ENCODE peak calls at places on chromosomes 16 and 17, in eight cellular contexts. R, P, Y, L, W, D, N and G are unnamed samples.

GRCh38 chr17:39738568-39738901 is 797 bp downstream of the GRB7 start:
- DNase-seq in R (no peak), P (no peak), Y (peak; percentile 48), L (peak; percentile 56), W (no peak), D (no peak), N (no peak), G (peak; percentile 83)

GRCh38 chr16:50276128-50276444 is 9.7 kb downstream of the ADCY7 start:
- DNase-seq in R (no peak), P (peak; percentile 9), Y (no peak), L (no peak), W (no peak), D (no peak), N (no peak), G (no peak)

GRCh38 chr16:9612267-9612666 is 520.8 kb downstream of the HAPSTR1 start:
- DNase-seq in R (no peak), P (no peak), Y (no peak), L (no peak), W (no peak), D (peak; percentile 18), N (no peak), G (no peak)

GRCh38 chr17:10585529-10585928 is 36.1 kb upstream of the MYH2 start:
- DNase-seq in R (no peak), P (no peak), Y (no peak), L (no peak), W (no peak), D (no peak), N (no peak), G (no peak)

GRCh38 chr17:41151525-41151924 is 1.9 kb upstream of the KRTAP4-5 start:
- DNase-seq in R (no peak), P (no peak), Y (no peak), L (no peak), W (no peak), D (no peak), N (no peak), G (no peak)

GRCh38 chr16:9090101-9090959 is 1.1 kb upstream of the HAPSTR1 start:
- DNase-seq in R (peak; percentile 45), P (peak; percentile 65), Y (peak; percentile 12), L (no peak), W (no peak), D (no peak), N (no peak), G (peak; percentile 42)

GRCh38 chr17:19389386-19389785 is 2.4 kb upstream of the MFAP4 start:
- DNase-seq in R (no peak), P (no peak), Y (no peak), L (no peak), W (no peak), D (no peak), N (no peak), G (no peak)

GRCh38 chr17:13550291-13550690 is 51.4 kb downstream of the HS3ST3A1 start:
- DNase-seq in R (no peak), P (no peak), Y (peak; percentile 42), L (no peak), W (no peak), D (no peak), N (peak; percentile 67), G (no peak)

GRCh38 chr17:7856081-7856791 is 1.1 kb downstream of the NAA38 start:
- DNase-seq in R (no peak), P (peak; percentile 86), Y (peak; percentile 59), L (no peak), W (no peak), D (peak; percentile 12), N (no peak), G (peak; percentile 82)

GRCh38 chr16:58638148-58639036 is 8.8 kb upstream of the CNOT1 start:
- DNase-seq in R (no peak), P (peak; percentile 50), Y (peak; percentile 74), L (peak; percentile 75), W (peak; percentile 54), D (peak; percentile 81), N (peak; percentile 91), G (no peak)

GRCh38 chr16:81745704-81746558 is 33.2 kb upstream of the PLCG2 start:
- DNase-seq in R (peak; percentile 35), P (peak; percentile 82), Y (no peak), L (peak; percentile 58), W (peak; percentile 42), D (peak; percentile 39), N (peak; percentile 31), G (peak; percentile 78)

GRCh38 chr17:55332296-55333041 is 67.7 kb downstream of the HLF start:
- DNase-seq in R (no peak), P (no peak), Y (no peak), L (peak; percentile 11), W (no peak), D (no peak), N (no peak), G (no peak)

GRCh38 chr17:77529328-77529650 is 388.5 kb downstream of the SEC14L1 start:
- DNase-seq in R (no peak), P (no peak), Y (no peak), L (no peak), W (no peak), D (no peak), N (no peak), G (no peak)

GRCh38 chr16:17389392-17389791 is 81.4 kb downstream of the XYLT1 start:
- DNase-seq in R (no peak), P (no peak), Y (no peak), L (no peak), W (no peak), D (no peak), N (peak; percentile 79), G (no peak)

GRCh38 chr16:3171855-3172593 is 16.0 kb upstream of the OR1F1 start:
- DNase-seq in R (no peak), P (no peak), Y (no peak), L (no peak), W (no peak), D (no peak), N (peak; percentile 76), G (no peak)

GRCh38 chr16:85536073-85536410 is 77.1 kb upstream of the GSE1 start:
- DNase-seq in R (no peak), P (peak; percentile 59), Y (no peak), L (no peak), W (no peak), D (no peak), N (no peak), G (no peak)

GRCh38 chr16:85661131-85662035 is 27.4 kb downstream of the GINS2 start:
- DNase-seq in R (no peak), P (peak; percentile 33), Y (no peak), L (no peak), W (no peak), D (no peak), N (no peak), G (no peak)

GRCh38 chr17:66715745-66716156 is 119.2 kb upstream of the CACNG5 start:
- DNase-seq in R (no peak), P (no peak), Y (peak; percentile 92), L (peak; percentile 14), W (peak; percentile 64), D (peak; percentile 74), N (peak; percentile 75), G (peak; percentile 46)

DNA sequence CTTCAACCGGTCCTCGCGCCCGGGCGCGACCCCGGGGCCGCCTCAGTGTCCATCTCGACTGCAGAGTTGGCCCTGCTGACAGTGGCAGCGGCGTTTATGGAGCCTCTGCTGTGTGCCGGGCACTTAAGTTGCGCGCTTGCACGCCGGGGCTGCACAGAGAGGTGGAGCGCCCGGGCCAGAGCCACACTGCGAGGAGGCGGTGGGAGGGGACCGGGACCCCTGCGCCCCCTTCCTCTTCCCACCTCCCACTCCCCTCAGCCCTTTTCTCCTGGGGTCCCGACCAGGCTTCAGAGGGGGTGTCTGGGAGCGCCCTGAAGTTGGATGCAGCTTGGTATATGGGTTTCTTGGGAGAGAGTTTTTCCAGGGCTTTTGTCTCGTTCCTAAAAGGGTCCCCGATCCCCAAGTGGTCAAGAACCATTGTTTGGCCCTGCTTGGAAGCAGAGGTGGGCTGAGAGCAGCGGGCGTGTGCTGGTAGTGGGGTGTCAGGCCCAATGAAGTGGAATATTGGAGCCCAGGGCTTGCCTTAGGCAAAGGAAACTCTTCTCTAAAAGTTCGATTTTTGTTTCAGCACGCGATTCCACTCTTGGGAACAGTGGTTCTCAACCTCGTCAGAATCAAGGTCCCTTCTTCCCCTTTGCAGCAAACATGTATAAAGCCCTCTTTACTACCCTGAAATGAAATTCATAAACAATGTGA is 605 bp downstream of the MRTFB start:
- DNase-seq in R (no peak), P (peak; percentile 69), Y (peak; percentile 2), L (no peak), W (no peak), D (no peak), N (no peak), G (no peak)
- TF ChIP-seq CTCF in R (no peak), P (no peak), Y (no peak), L (no peak), W (no peak), D (no peak), N (no peak), G (no peak)

GRCh38 chr16:65523258-65523950 is 401.5 kb upstream of the CDH11 start:
- DNase-seq in R (no peak), P (no peak), Y (no peak), L (no peak), W (no peak), D (no peak), N (no peak), G (no peak)
- TF ChIP-seq CTCF in R (no peak), P (no peak), Y (no peak), L (no peak), W (no peak), D (no peak), N (no peak), G (no peak)

DNA sequence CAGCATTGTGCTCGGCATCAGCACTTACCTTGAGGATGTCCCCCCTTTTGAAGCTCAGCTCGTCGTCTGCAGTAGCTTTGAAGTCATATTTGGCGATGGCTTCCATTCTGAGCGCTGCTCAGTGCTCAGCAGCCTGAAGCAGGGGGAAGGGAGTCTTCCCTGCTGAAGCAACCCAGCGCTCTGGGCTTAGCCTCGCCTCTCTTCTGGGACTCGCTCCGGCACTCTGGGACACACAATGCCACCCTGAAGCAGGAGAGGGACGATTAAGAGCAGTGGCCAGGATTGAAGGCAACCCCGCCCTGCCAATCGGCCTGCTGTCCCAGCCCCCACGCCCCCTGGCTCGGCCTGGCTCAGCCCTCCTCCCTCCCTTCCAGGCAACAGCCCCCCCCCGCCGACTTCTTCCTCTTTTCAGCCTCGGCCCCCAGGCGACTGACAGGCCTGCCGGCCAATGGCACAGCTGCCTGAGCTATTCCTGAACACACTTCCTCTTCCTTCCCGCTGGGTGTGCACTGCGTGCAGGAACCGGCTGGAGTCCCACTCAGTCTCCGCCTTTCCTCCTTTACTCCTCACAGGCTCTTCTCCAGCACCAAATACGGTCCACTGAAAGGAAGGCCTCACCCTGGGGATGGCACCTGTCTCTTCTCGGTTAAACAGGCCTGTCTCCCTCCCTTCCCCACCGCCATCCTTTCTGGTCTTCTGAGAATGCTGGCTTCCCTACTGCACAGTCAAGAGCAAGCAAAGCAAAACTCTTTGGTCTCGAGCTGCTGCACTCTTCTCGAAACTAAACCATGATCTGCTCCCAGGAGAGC is 11.8 kb downstream of the GRB2 start:
- DNase-seq in R (peak; percentile 96), P (peak; percentile 99), Y (peak; percentile 99), L (peak; percentile 97), W (peak; percentile 95), D (peak; percentile 99), N (peak; percentile 98), G (peak; percentile 100)
- TF ChIP-seq CTCF in R (no peak), P (no peak), Y (no peak), L (no peak), W (no peak), D (no peak), N (no peak), G (no peak)

DNA sequence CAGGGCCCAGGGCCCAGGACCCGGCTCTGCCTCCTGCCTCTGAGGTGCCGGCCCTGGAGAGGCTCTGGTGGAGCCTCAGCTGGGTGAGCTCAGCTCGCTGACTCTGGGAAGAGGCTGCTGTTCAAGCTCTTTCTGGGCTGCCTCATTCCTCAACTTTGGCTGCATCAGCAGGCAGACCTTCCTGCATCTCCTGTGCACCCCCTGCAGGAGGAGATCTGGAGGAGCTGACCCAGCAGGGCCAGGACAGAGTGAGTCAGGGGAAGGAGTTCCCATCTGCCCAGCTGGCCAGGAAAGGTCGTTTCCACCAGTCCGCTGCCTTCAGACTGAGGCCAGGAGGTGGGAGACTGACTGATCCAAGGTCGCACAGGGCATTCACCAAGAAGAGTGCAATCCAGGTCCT is 10.7 kb downstream of the CRHR1 start:
- DNase-seq in R (no peak), P (no peak), Y (peak; percentile 32), L (no peak), W (no peak), D (no peak), N (no peak), G (no peak)
- TF ChIP-seq CTCF in R (no peak), P (no peak), Y (peak; percentile 48), L (no peak), W (peak; percentile 50), D (no peak), N (peak; percentile 5), G (no peak)